ENCODE peak calls at places on chromosomes 12 and 14, in six cellular contexts. One of them, this sample, is unnamed.

GRCh38 chr14:104604461-104605449 is at the start of gene TMEM179:
- DNase-seq in suprapubic skin: peak; percentile 73
- DNase-seq in CD8-positive, alpha-beta T cell: no peak
- DNase-seq in A549: no peak
- DNase-seq in kidney: no peak
- DNase-seq in IMR-90: peak; percentile 4
- DNase-seq in this sample: peak; percentile 35

GRCh38 chr14:58922211-58922940 is 266.1 kb upstream of the DAAM1 start:
- DNase-seq in A549: no peak
- DNase-seq in kidney: no peak
- DNase-seq in CD8-positive, alpha-beta T cell: no peak
- DNase-seq in suprapubic skin: no peak
- DNase-seq in IMR-90: peak; percentile 33
- DNase-seq in this sample: no peak

GRCh38 chr12:103169-103981 is 36.8 kb downstream of the IQSEC3 start:
- DNase-seq in A549: peak; percentile 20
- DNase-seq in kidney: no peak
- DNase-seq in CD8-positive, alpha-beta T cell: no peak
- DNase-seq in IMR-90: no peak
- DNase-seq in suprapubic skin: no peak
- DNase-seq in this sample: no peak

GRCh38 chr14:72369106-72369505 is 436.9 kb downstream of the RGS6 start:
- DNase-seq in kidney: no peak
- DNase-seq in suprapubic skin: no peak
- DNase-seq in A549: no peak
- DNase-seq in CD8-positive, alpha-beta T cell: no peak
- DNase-seq in IMR-90: no peak
- DNase-seq in this sample: no peak

GRCh38 chr14:83887871-83888270 is 1642.1 kb upstream of the FLRT2 start:
- DNase-seq in A549: no peak
- DNase-seq in suprapubic skin: no peak
- DNase-seq in kidney: no peak
- DNase-seq in IMR-90: no peak
- DNase-seq in CD8-positive, alpha-beta T cell: no peak
- DNase-seq in this sample: no peak

GRCh38 chr12:119772431-119772830 is 104.5 kb downstream of the PRKAB1 start:
- DNase-seq in IMR-90: peak; percentile 55
- DNase-seq in A549: no peak
- DNase-seq in CD8-positive, alpha-beta T cell: no peak
- DNase-seq in kidney: no peak
- DNase-seq in suprapubic skin: no peak
- DNase-seq in this sample: no peak

GRCh38 chr12:110849748-110850403 is 3.1 kb downstream of the CCDC63 start:
- DNase-seq in IMR-90: no peak
- DNase-seq in A549: no peak
- DNase-seq in suprapubic skin: no peak
- DNase-seq in kidney: no peak
- DNase-seq in CD8-positive, alpha-beta T cell: no peak
- DNase-seq in this sample: no peak

GRCh38 chr12:56375598-56376434 is 13.2 kb upstream of the APOF start:
- DNase-seq in suprapubic skin: no peak
- DNase-seq in IMR-90: no peak
- DNase-seq in kidney: no peak
- DNase-seq in CD8-positive, alpha-beta T cell: no peak
- DNase-seq in A549: no peak
- DNase-seq in this sample: no peak

GRCh38 chr12:29455087-29455486 is 42.4 kb downstream of the OVCH1 start:
- DNase-seq in CD8-positive, alpha-beta T cell: no peak
- DNase-seq in A549: no peak
- DNase-seq in kidney: no peak
- DNase-seq in suprapubic skin: no peak
- DNase-seq in IMR-90: no peak
- DNase-seq in this sample: no peak

GRCh38 chr12:128944956-128945355 is 91.7 kb downstream of the GLT1D1 start:
- DNase-seq in CD8-positive, alpha-beta T cell: no peak
- DNase-seq in A549: no peak
- DNase-seq in kidney: no peak
- DNase-seq in suprapubic skin: peak; percentile 37
- DNase-seq in IMR-90: no peak
- DNase-seq in this sample: no peak

GRCh38 chr12:85519163-85519562 is 239.1 kb downstream of the ALX1 start:
- DNase-seq in CD8-positive, alpha-beta T cell: no peak
- DNase-seq in A549: no peak
- DNase-seq in kidney: no peak
- DNase-seq in IMR-90: no peak
- DNase-seq in suprapubic skin: no peak
- DNase-seq in this sample: no peak

GRCh38 chr12:114769634-114770033 is 85.7 kb upstream of the TBX3 start:
- DNase-seq in suprapubic skin: no peak
- DNase-seq in CD8-positive, alpha-beta T cell: no peak
- DNase-seq in kidney: no peak
- DNase-seq in IMR-90: no peak
- DNase-seq in A549: no peak
- DNase-seq in this sample: no peak

GRCh38 chr14:29803045-29803444 is 124.6 kb downstream of the PRKD1 start:
- DNase-seq in IMR-90: no peak
- DNase-seq in A549: no peak
- DNase-seq in kidney: no peak
- DNase-seq in CD8-positive, alpha-beta T cell: no peak
- DNase-seq in suprapubic skin: no peak
- DNase-seq in this sample: no peak

GRCh38 chr12:91406920-91407341 is 224.3 kb upstream of the DCN start:
- DNase-seq in IMR-90: no peak
- DNase-seq in suprapubic skin: no peak
- DNase-seq in A549: peak; percentile 20
- DNase-seq in kidney: no peak
- DNase-seq in CD8-positive, alpha-beta T cell: no peak
- DNase-seq in this sample: no peak

GRCh38 chr14:105943973-105944602 is 417.7 kb downstream of the TMEM121 start:
- DNase-seq in IMR-90: no peak
- DNase-seq in CD8-positive, alpha-beta T cell: no peak
- DNase-seq in A549: no peak
- DNase-seq in kidney: peak; percentile 57
- DNase-seq in suprapubic skin: no peak
- DNase-seq in this sample: no peak

GRCh38 chr12:47717443-47718193 is 7.7 kb downstream of the ENDOU start:
- DNase-seq in IMR-90: peak; percentile 85
- DNase-seq in kidney: peak; percentile 90
- DNase-seq in CD8-positive, alpha-beta T cell: peak; percentile 24
- DNase-seq in A549: peak; percentile 91
- DNase-seq in suprapubic skin: no peak
- DNase-seq in this sample: peak; percentile 86

GRCh38 chr12:125889742-125890141 is 824.5 kb downstream of the AACS start:
- DNase-seq in IMR-90: no peak
- DNase-seq in kidney: no peak
- DNase-seq in A549: no peak
- DNase-seq in suprapubic skin: no peak
- DNase-seq in CD8-positive, alpha-beta T cell: no peak
- DNase-seq in this sample: no peak

GRCh38 chr14:50354527-50354926 is 42.2 kb downstream of the CDKL1 start:
- DNase-seq in IMR-90: peak; percentile 51
- DNase-seq in kidney: no peak
- DNase-seq in A549: no peak
- DNase-seq in CD8-positive, alpha-beta T cell: no peak
- DNase-seq in suprapubic skin: no peak
- DNase-seq in this sample: no peak

GRCh38 chr12:14611640-14612203 is 44.0 kb upstream of the PLBD1 start:
- DNase-seq in A549: no peak
- DNase-seq in kidney: no peak
- DNase-seq in CD8-positive, alpha-beta T cell: no peak
- DNase-seq in suprapubic skin: no peak
- DNase-seq in IMR-90: no peak
- DNase-seq in this sample: no peak

GRCh38 chr12:1398673-1399072 is 195.7 kb downstream of the FBXL14 start:
- DNase-seq in CD8-positive, alpha-beta T cell: no peak
- DNase-seq in IMR-90: peak; percentile 67
- DNase-seq in suprapubic skin: no peak
- DNase-seq in A549: no peak
- DNase-seq in kidney: no peak
- DNase-seq in this sample: no peak
- H3K4me3 ChIP-seq in CD8-positive, alpha-beta T cell: no peak overlapping the region
- H3K4me3 ChIP-seq in IMR-90: no peak overlapping the region
- H3K4me3 ChIP-seq in suprapubic skin: no peak overlapping the region
- H3K4me3 ChIP-seq in A549: no peak overlapping the region
- H3K4me3 ChIP-seq in kidney: no peak overlapping the region
- H3K4me3 ChIP-seq in this sample: no peak overlapping the region

GRCh38 chr12:57487055-57487596 is 742 bp upstream of the MARS1 start:
- DNase-seq in IMR-90: no peak
- DNase-seq in CD8-positive, alpha-beta T cell: no peak
- DNase-seq in A549: no peak
- DNase-seq in suprapubic skin: no peak
- DNase-seq in kidney: no peak
- DNase-seq in this sample: no peak

GRCh38 chr12:57488397-57489156 is 709 bp downstream of the MARS1 start:
- DNase-seq in kidney: no peak
- DNase-seq in A549: no peak
- DNase-seq in CD8-positive, alpha-beta T cell: no peak
- DNase-seq in suprapubic skin: no peak
- DNase-seq in IMR-90: peak; percentile 35
- DNase-seq in this sample: no peak

GRCh38 chr12:57489157-57489641 is 1.3 kb downstream of the MARS1 start:
- DNase-seq in IMR-90: peak; percentile 55
- DNase-seq in CD8-positive, alpha-beta T cell: no peak
- DNase-seq in suprapubic skin: no peak
- DNase-seq in kidney: no peak
- DNase-seq in A549: no peak
- DNase-seq in this sample: no peak

GRCh38 chr12:57485695-57486094 is 2.2 kb upstream of the MARS1 start:
- DNase-seq in kidney: no peak
- DNase-seq in suprapubic skin: no peak
- DNase-seq in A549: no peak
- DNase-seq in IMR-90: no peak
- DNase-seq in CD8-positive, alpha-beta T cell: no peak
- DNase-seq in this sample: no peak

DNA sequence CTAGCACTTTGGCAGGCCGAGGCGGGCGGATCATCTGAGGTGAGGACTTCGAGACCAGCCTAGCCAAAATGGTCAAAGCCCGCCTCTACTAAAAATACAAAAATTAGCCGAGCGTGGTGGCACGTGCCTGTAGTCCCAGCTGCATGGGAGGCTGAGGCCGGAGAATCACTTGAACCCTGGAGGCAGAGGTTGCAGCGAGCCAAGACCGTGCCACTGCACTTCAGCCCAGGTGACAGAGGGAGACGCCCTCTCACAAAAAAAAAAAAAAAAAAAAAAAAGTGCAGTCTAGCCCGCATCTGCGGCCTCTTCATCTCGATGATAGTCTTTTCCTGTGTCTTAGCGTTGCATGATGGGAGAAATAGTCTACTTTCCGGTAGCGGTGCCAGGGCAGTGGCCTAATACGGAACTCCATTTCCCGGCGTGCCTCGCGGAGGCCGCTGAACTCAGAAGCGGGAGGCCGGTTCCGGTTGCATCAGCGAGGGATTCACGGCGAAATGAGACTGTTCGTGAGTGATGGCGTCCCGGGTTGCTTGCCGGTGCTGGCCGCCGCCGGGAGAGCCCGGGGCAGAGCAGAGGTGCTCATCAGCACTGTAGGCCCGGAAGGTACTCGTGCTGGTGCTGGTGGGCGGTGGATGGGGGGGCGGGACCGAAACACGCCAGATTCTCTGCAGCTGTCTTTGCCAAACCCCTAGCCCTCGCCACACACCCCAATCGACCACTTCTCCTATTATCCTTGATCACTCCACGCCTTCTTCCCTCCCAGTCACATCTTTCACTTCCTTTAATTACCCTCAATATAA is at the start of gene MARS1:
- DNase-seq in A549: peak; percentile 94
- DNase-seq in CD8-positive, alpha-beta T cell: peak; percentile 86
- DNase-seq in IMR-90: peak; percentile 96
- DNase-seq in suprapubic skin: peak; percentile 95
- DNase-seq in kidney: peak; percentile 97
- DNase-seq in this sample: peak; percentile 97
- TF ChIP-seq CTCF in A549: peak; percentile 45
- TF ChIP-seq CTCF in CD8-positive, alpha-beta T cell: no peak
- TF ChIP-seq CTCF in IMR-90: no peak
- TF ChIP-seq CTCF in suprapubic skin: no peak
- TF ChIP-seq CTCF in kidney: no peak
- TF ChIP-seq CTCF in this sample: no peak

GRCh38 chr14:73976150-73976549 is 26.0 kb downstream of the COQ6 start:
- DNase-seq in IMR-90: no peak
- DNase-seq in kidney: no peak
- DNase-seq in CD8-positive, alpha-beta T cell: no peak
- DNase-seq in A549: no peak
- DNase-seq in suprapubic skin: no peak
- DNase-seq in this sample: no peak

GRCh38 chr14:73977896-73978295 is 27.8 kb downstream of the COQ6 start:
- DNase-seq in A549: no peak
- DNase-seq in CD8-positive, alpha-beta T cell: no peak
- DNase-seq in suprapubic skin: no peak
- DNase-seq in kidney: no peak
- DNase-seq in IMR-90: peak; percentile 86
- DNase-seq in this sample: no peak

GRCh38 chr14:73973497-73973896 is 23.4 kb downstream of the COQ6 start:
- DNase-seq in A549: no peak
- DNase-seq in CD8-positive, alpha-beta T cell: no peak
- DNase-seq in IMR-90: no peak
- DNase-seq in suprapubic skin: no peak
- DNase-seq in kidney: no peak
- DNase-seq in this sample: no peak
- H3K27ac ChIP-seq in A549: no peak overlapping the region
- H3K27ac ChIP-seq in CD8-positive, alpha-beta T cell: no peak overlapping the region
- H3K27ac ChIP-seq in IMR-90: no peak overlapping the region
- H3K27ac ChIP-seq in suprapubic skin: no peak overlapping the region
- H3K27ac ChIP-seq in kidney: no peak overlapping the region
- H3K27ac ChIP-seq in this sample: no peak overlapping the region

GRCh38 chr12:95386056-95386455 is 87.9 kb upstream of the METAP2 start:
- DNase-seq in suprapubic skin: no peak
- DNase-seq in kidney: no peak
- DNase-seq in IMR-90: no peak
- DNase-seq in CD8-positive, alpha-beta T cell: no peak
- DNase-seq in A549: no peak
- DNase-seq in this sample: no peak

GRCh38 chr12:95385246-95385645 is 88.7 kb upstream of the METAP2 start:
- DNase-seq in CD8-positive, alpha-beta T cell: no peak
- DNase-seq in suprapubic skin: no peak
- DNase-seq in kidney: no peak
- DNase-seq in A549: no peak
- DNase-seq in IMR-90: peak; percentile 8
- DNase-seq in this sample: no peak

GRCh38 chr12:95385646-95386045 is 88.3 kb upstream of the METAP2 start:
- DNase-seq in CD8-positive, alpha-beta T cell: no peak
- DNase-seq in IMR-90: peak; percentile 19
- DNase-seq in kidney: no peak
- DNase-seq in A549: no peak
- DNase-seq in suprapubic skin: no peak
- DNase-seq in this sample: no peak

GRCh38 chr12:95380997-95381786 is 92.8 kb upstream of the METAP2 start:
- DNase-seq in CD8-positive, alpha-beta T cell: no peak
- DNase-seq in A549: no peak
- DNase-seq in kidney: no peak
- DNase-seq in IMR-90: no peak
- DNase-seq in suprapubic skin: no peak
- DNase-seq in this sample: no peak

DNA sequence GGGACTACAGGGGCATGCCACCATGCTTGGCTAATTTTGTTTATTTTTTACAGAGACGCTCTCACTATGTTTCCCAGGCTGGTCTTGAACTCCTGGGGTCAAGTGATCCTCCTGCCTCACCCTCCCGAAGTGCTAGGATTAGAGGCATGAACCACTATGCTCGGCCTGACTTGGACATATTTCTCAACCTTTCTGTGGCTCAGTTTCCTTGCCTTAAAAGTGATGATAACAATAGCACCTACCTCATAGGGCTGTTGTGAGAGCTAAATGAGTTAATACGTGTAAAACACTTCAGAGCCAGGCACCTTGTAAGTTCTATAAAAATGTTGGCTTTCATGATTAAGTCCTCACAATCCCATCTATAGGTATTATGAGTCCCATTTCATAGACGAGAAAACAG is 89.2 kb upstream of the METAP2 start:
- DNase-seq in IMR-90: no peak
- DNase-seq in CD8-positive, alpha-beta T cell: no peak
- DNase-seq in A549: no peak
- DNase-seq in suprapubic skin: no peak
- DNase-seq in kidney: no peak
- DNase-seq in this sample: no peak
- H3K4me3 ChIP-seq in IMR-90: no peak overlapping the region
- H3K4me3 ChIP-seq in CD8-positive, alpha-beta T cell: no peak overlapping the region
- H3K4me3 ChIP-seq in A549: no peak overlapping the region
- H3K4me3 ChIP-seq in suprapubic skin: peak overlapping the region; percentile 38
- H3K4me3 ChIP-seq in kidney: no peak overlapping the region
- H3K4me3 ChIP-seq in this sample: no peak overlapping the region

This sample was measured in lower lobe of right lung.